ENCODE peak calls at places on chromosomes 6 and 20, in five cellular contexts. T is GM10248, J is T-helper 1 cell, Z is stromal cell of bone marrow, C is germinal center. V is an unnamed sample.

GRCh38 chr6:132412656-132413500 is 11.6 kb upstream of the MOXD1 start:
- DNase-seq in T (no peak), C (no peak), J (no peak), Z (no peak), V (no peak)

GRCh38 chr6:158938811-158939254 is 61.2 kb downstream of the RSPH3 start:
- DNase-seq in C (no peak), Z (no peak), J (no peak), T (no peak), V (no peak)

GRCh38 chr20:39129523-39129922 is 167.4 kb downstream of the DHX35 start:
- DNase-seq in T (no peak), Z (no peak), C (no peak), J (no peak), V (no peak)

GRCh38 chr6:148177589-148178233 is 164.9 kb upstream of the SASH1 start:
- DNase-seq in J (no peak), T (peak; percentile 22), Z (peak; percentile 33), C (peak; percentile 7), V (no peak)

GRCh38 chr20:6802227-6802626 is 34.7 kb downstream of the BMP2 start:
- DNase-seq in T (no peak), J (no peak), Z (no peak), C (no peak), V (no peak)

GRCh38 chr6:84410377-84410776 is 182.9 kb upstream of the CEP162 start:
- DNase-seq in J (no peak), Z (no peak), T (no peak), C (no peak), V (no peak)

GRCh38 chr6:3390698-3391097 is 66.2 kb downstream of the SLC22A23 start:
- DNase-seq in Z (peak; percentile 99), J (no peak), C (no peak), T (no peak), V (no peak)

GRCh38 chr6:155778336-155778735 is 322.7 kb upstream of the NOX3 start:
- DNase-seq in T (no peak), C (no peak), Z (no peak), J (no peak), V (no peak)

GRCh38 chr6:161137839-161138544 is 135.9 kb downstream of the AGPAT4 start:
- DNase-seq in Z (no peak), C (no peak), J (no peak), T (no peak), V (no peak)

GRCh38 chr6:113820751-113821150 is 36.4 kb upstream of the MARCKS start:
- DNase-seq in C (no peak), T (no peak), J (no peak), Z (no peak), V (no peak)

GRCh38 chr6:43093361-43094289 is 17.5 kb downstream of the PTK7 start:
- DNase-seq in T (no peak), C (no peak), J (no peak), Z (peak; percentile 76), V (no peak)

GRCh38 chr6:24859132-24859531 is 60.4 kb upstream of the ARMH2 start:
- DNase-seq in Z (no peak), T (no peak), C (peak; percentile 23), J (no peak), V (no peak)

GRCh38 chr6:20693466-20694063 is 159.3 kb downstream of the CDKAL1 start:
- DNase-seq in Z (no peak), C (no peak), J (no peak), T (no peak), V (no peak)

GRCh38 chr6:2147737-2148448 is 97.5 kb downstream of the GMDS start:
- DNase-seq in T (no peak), J (no peak), Z (no peak), C (no peak), V (no peak)

GRCh38 chr6:165967768-165968408 is 199.8 kb downstream of the TBXT start:
- DNase-seq in T (no peak), Z (no peak), J (no peak), C (no peak), V (no peak)

GRCh38 chr6:130517444-130517931 is 151.7 kb downstream of the TMEM200A start:
- DNase-seq in C (no peak), J (no peak), Z (no peak), T (peak; percentile 42), V (peak; percentile 64)

GRCh38 chr6:157732416-157733161 is 90.5 kb upstream of the SNX9 start:
- DNase-seq in T (no peak), C (no peak), J (no peak), Z (no peak), V (no peak)

GRCh38 chr20:10511507-10512231 is 76.6 kb downstream of the SLX4IP start:
- DNase-seq in J (no peak), Z (peak; percentile 94), T (peak; percentile 78), C (no peak), V (peak; percentile 76)

GRCh38 chr6:151807513-151808330 is at the start of gene ESR1:
- DNase-seq in C (peak; percentile 30), Z (peak; percentile 30), T (no peak), J (no peak), V (peak; percentile 39)

GRCh38 chr6:79813854-79814477 is 133.4 kb downstream of the ELOVL4 start:
- DNase-seq in T (peak; percentile 47), Z (peak; percentile 59), J (no peak), C (peak; percentile 31), V (peak; percentile 4)

GRCh38 chr20:57964011-57964862 is 254.4 kb upstream of the PMEPA1 start:
- DNase-seq in C (no peak), T (no peak), J (no peak), Z (peak; percentile 55), V (no peak)

GRCh38 chr6:32393660-32394420 is 13.1 kb downstream of the BTNL2 start:
- DNase-seq in J (no peak), C (no peak), T (no peak), Z (peak; percentile 39), V (no peak)

GRCh38 chr6:167079853-167080297 is 43.0 kb upstream of the CCR6 start:
- DNase-seq in J (no peak), C (peak; percentile 76), Z (no peak), T (peak; percentile 83), V (peak; percentile 76)

GRCh38 chr6:4405609-4406212 is 270.3 kb upstream of the ECI2 start:
- DNase-seq in C (no peak), T (no peak), Z (no peak), J (no peak), V (no peak)

GRCh38 chr6:107670792-107671199 is 153.3 kb downstream of the SCML4 start:
- DNase-seq in C (peak; percentile 60), Z (no peak), J (no peak), T (peak; percentile 46), V (peak; percentile 67)

GRCh38 chr6:106820412-106820852 is 154.1 kb downstream of the CD24 start:
- DNase-seq in C (no peak), Z (no peak), J (no peak), T (no peak), V (no peak)

GRCh38 chr6:82842721-82843120 is 222.9 kb downstream of the UBE3D start:
- DNase-seq in T (no peak), J (no peak), C (no peak), Z (peak; percentile 81), V (no peak)

GRCh38 chr6:7650876-7651275 is 60.9 kb downstream of the SNRNP48 start:
- DNase-seq in Z (no peak), C (no peak), T (no peak), J (no peak), V (no peak)